ENCODE peak calls at places on chromosomes 4 and X, in seven cellular contexts. I is stimulated activated naive B cell treated with anti-CD40 and anti-IgM and Interleukin-4, amounts not matched to agents 10 μg/mL and 1 μg/mL and 100 μg/mL, for 72 hours; D is AG04450; P is H4; B is iPS-NIHi11; O is MG63; T is neuronal stem cell. A is an unnamed sample.

GRCh38 chr4:128812360-128812958 is 3.0 kb downstream of the JADE1 start:
- DNase-seq in I (no peak), T (peak; percentile 82), P (peak; percentile 51), D (no peak), O (peak; percentile 71), B (peak; percentile 39), A (no peak)

GRCh38 chr4:25908491-25908901 is 5.5 kb upstream of the SMIM20 start:
- DNase-seq in I (no peak), B (no peak), D (peak; percentile 88), T (no peak), O (peak; percentile 77), P (peak; percentile 89), A (peak; percentile 69)

GRCh38 chrX:64093761-64094160 is 111.7 kb downstream of the AMER1 start:
- DNase-seq in I (peak; percentile 0), P (no peak), B (peak; percentile 17), O (no peak), D (no peak), T (peak; percentile 14), A (no peak)

GRCh38 chr4:37976991-37977470 is 16.8 kb downstream of the PTTG2 start:
- DNase-seq in T (peak; percentile 77), I (peak; percentile 75), D (no peak), O (peak; percentile 71), B (peak; percentile 91), P (peak; percentile 66), A (peak; percentile 70)

GRCh38 chrX:153642313-153642654 is 4.7 kb upstream of the DUSP9 start:
- DNase-seq in D (no peak), B (peak; percentile 55), T (no peak), P (no peak), O (no peak), I (no peak), A (no peak)

GRCh38 chrX:22634081-22634480 is 361.4 kb downstream of the CBLL2 start:
- DNase-seq in I (no peak), P (peak; percentile 9), T (no peak), B (no peak), D (peak; percentile 16), O (no peak), A (no peak)

GRCh38 chr4:22962186-22962786 is 269.5 kb downstream of the GBA3 start:
- DNase-seq in T (no peak), P (peak; percentile 42), D (no peak), B (peak; percentile 27), O (no peak), I (no peak), A (no peak)

GRCh38 chr4:87532109-87532508 is 2.9 kb upstream of the SPARCL1 start:
- DNase-seq in D (no peak), I (no peak), T (no peak), O (no peak), B (no peak), P (no peak), A (no peak)

GRCh38 chr4:171281359-171281758 is 531.8 kb upstream of the GALNTL6 start:
- DNase-seq in D (no peak), P (no peak), B (no peak), I (no peak), O (no peak), T (no peak), A (no peak)

GRCh38 chrX:149152941-149153340 is 352.2 kb downstream of the IDS start:
- DNase-seq in B (no peak), I (no peak), P (no peak), D (no peak), O (no peak), T (no peak), A (no peak)

GRCh38 chr4:74886490-74886889 is 46.4 kb upstream of the PARM1 start:
- DNase-seq in P (peak; percentile 15), T (no peak), B (no peak), D (no peak), O (no peak), I (no peak), A (peak; percentile 71)

GRCh38 chrX:20742106-20742505 is 475.4 kb upstream of the RPS6KA3 start:
- DNase-seq in O (no peak), I (no peak), D (no peak), T (no peak), B (no peak), P (no peak), A (no peak)

GRCh38 chr4:106038012-106038411 is 142.7 kb downstream of the NPNT start:
- DNase-seq in I (no peak), T (no peak), P (no peak), B (no peak), D (no peak), O (no peak), A (no peak)

GRCh38 chr4:26434030-26434639 is 56.1 kb downstream of the CCKAR start:
- DNase-seq in O (no peak), B (no peak), P (no peak), D (no peak), I (no peak), T (no peak), A (no peak)

GRCh38 chrX:148572332-148572731 is 71.9 kb downstream of the AFF2 start:
- DNase-seq in P (no peak), B (no peak), O (no peak), I (no peak), D (no peak), T (no peak), A (no peak)

GRCh38 chr4:8278009-8278395 is 8.4 kb downstream of the HTRA3 start:
- DNase-seq in B (no peak), D (no peak), P (no peak), T (no peak), O (no peak), I (no peak), A (peak; percentile 34)